ENCODE peak calls at places on chromosome 6, in five cellular contexts. R is NCI-H460; X is IMR-90; B is nucleus accumbens; I is stimulated activated CD4-positive, alpha-beta T cell treated with anti-CD3 and anti-CD28 coated beads, Interleukin-1b, Interleukin-23, amount 100 ng/mL, for 4 hours. H is an unnamed sample.

GRCh38 chr6:43009124-43009523 is 4.6 kb downstream of the MEA1 start:
- DNase-seq in R (no peak), X (peak; percentile 27), B (no peak), I (peak; percentile 33), H (peak; percentile 52)

GRCh38 chr6:36487698-36488097 is 44.9 kb downstream of the KCTD20 start:
- DNase-seq in R (no peak), B (no peak), X (peak; percentile 14), I (no peak), H (no peak)

GRCh38 chr6:44630125-44631028 is 242.9 kb downstream of the CDC5L start:
- DNase-seq in R (peak; percentile 23), B (no peak), X (peak; percentile 51), I (no peak), H (no peak)

GRCh38 chr6:25122622-25123237 is 156.4 kb upstream of the CARMIL1 start:
- DNase-seq in X (no peak), I (no peak), R (no peak), B (no peak), H (no peak)

GRCh38 chr6:11992086-11992485 is 20.0 kb upstream of the HIVEP1 start:
- DNase-seq in I (no peak), R (no peak), B (no peak), X (no peak), H (no peak)

GRCh38 chr6:27758471-27758870 is 153.7 kb downstream of the OR2B2 start:
- DNase-seq in R (no peak), X (no peak), B (no peak), I (no peak), H (no peak)

GRCh38 chr6:105509506-105510331 is 106.8 kb upstream of the PREP start:
- DNase-seq in R (peak; percentile 48), B (no peak), X (peak; percentile 56), I (no peak), H (no peak)

GRCh38 chr6:122652431-122652830 is 42.2 kb downstream of the PKIB start:
- DNase-seq in B (no peak), I (no peak), R (no peak), X (peak; percentile 24), H (no peak)

GRCh38 chr6:158064725-158065251 is 83.1 kb downstream of the SYNJ2 start:
- DNase-seq in I (no peak), R (no peak), X (no peak), B (no peak), H (no peak)

GRCh38 chr6:4280721-4281120 is 145.3 kb upstream of the ECI2 start:
- DNase-seq in X (peak; percentile 91), B (no peak), R (no peak), I (no peak), H (no peak)

GRCh38 chr6:36032245-36032644 is 4.6 kb downstream of the MAPK14 start:
- DNase-seq in X (no peak), I (no peak), R (no peak), B (no peak), H (no peak)

GRCh38 chr6:43851204-43851855 is 81.3 kb downstream of the VEGFA start:
- DNase-seq in X (peak; percentile 73), R (no peak), I (no peak), B (no peak), H (no peak)

GRCh38 chr6:12311106-12311505 is 20.9 kb downstream of the EDN1 start:
- DNase-seq in B (no peak), X (no peak), I (no peak), R (no peak), H (no peak)

GRCh38 chr6:111804627-111805235 is 68.5 kb downstream of the FYN start:
- DNase-seq in I (no peak), R (no peak), B (no peak), X (peak; percentile 74), H (no peak)

GRCh38 chr6:121453191-121453590 is 17.7 kb downstream of the GJA1 start:
- DNase-seq in X (no peak), B (no peak), R (no peak), I (no peak), H (no peak)

GRCh38 chr6:106519460-106520394 is 109.6 kb downstream of the RTN4IP1 start:
- DNase-seq in R (no peak), X (peak; percentile 95), I (no peak), B (no peak), H (no peak)

GRCh38 chr6:128068110-128068460 is 167.2 kb upstream of the THEMIS start:
- DNase-seq in I (no peak), R (no peak), X (no peak), B (no peak), H (no peak)

GRCh38 chr6:115729036-115729435 is 331.7 kb downstream of the FRK start:
- DNase-seq in R (no peak), B (no peak), I (no peak), X (no peak), H (no peak)

GRCh38 chr6:36368921-36369880 is 18.3 kb downstream of the ETV7 start:
- DNase-seq in X (peak; percentile 83), I (no peak), B (no peak), R (no peak), H (no peak)

GRCh38 chr6:17393335-17394191 is at the start of gene CAP2:
- DNase-seq in X (peak; percentile 59), R (peak; percentile 44), I (no peak), B (peak; percentile 62), H (peak; percentile 73)

GRCh38 chr6:161498881-161499280 is 225.0 kb upstream of the AGPAT4 start:
- DNase-seq in B (no peak), I (no peak), X (no peak), R (no peak), H (no peak)

GRCh38 chr6:148005806-148006205 is 336.8 kb upstream of the SASH1 start:
- DNase-seq in X (no peak), I (no peak), R (no peak), B (no peak), H (no peak)

GRCh38 chr6:28664870-28665396 is 139.3 kb downstream of the GPX5 start:
- DNase-seq in B (no peak), X (no peak), I (no peak), R (no peak), H (no peak)